ENCODE peak calls at places on chromosomes 1 and 21, in six cellular contexts. Y is brain microvascular endothelial cell; K is left cardiac atrium; T is stimulated activated CD4-positive, alpha-beta T cell treated with anti-CD3 and anti-CD28 coated beads, Interleukin-1b, Interleukin-23, amount 100 ng/mL, for 1 hour; H is AG08396; D is anterior cingulate cortex. B is an unnamed sample.

GRCh38 chr1:221888218-221888617 is 146.3 kb upstream of the DUSP10 start:
- DNase-seq in Y (no peak), K (no peak), T (no peak), H (no peak), D (no peak), B (no peak)

GRCh38 chr1:26284597-26285351 is 4.9 kb downstream of the SH3BGRL3 start:
- DNase-seq in Y (peak; percentile 97), K (peak; percentile 91), T (peak; percentile 89), H (peak; percentile 92), D (peak; percentile 27), B (peak; percentile 83)

GRCh38 chr1:33433509-33434362 is 2.8 kb upstream of the PHC2 start:
- DNase-seq in Y (peak; percentile 97), K (peak; percentile 58), T (no peak), H (peak; percentile 80), D (no peak), B (peak; percentile 82)

GRCh38 chr1:233719626-233720334 is 105.9 kb downstream of the KCNK1 start:
- DNase-seq in Y (no peak), K (no peak), T (no peak), H (no peak), D (no peak), B (no peak)

GRCh38 chr1:81832573-81832972 is 31.8 kb downstream of the ADGRL2 start:
- DNase-seq in Y (peak; percentile 81), K (peak; percentile 28), T (no peak), H (peak; percentile 5), D (no peak), B (peak; percentile 60)

GRCh38 chr1:78743626-78744025 is 94.0 kb downstream of the IFI44 start:
- DNase-seq in Y (peak; percentile 48), K (no peak), T (no peak), H (peak; percentile 9), D (no peak), B (peak; percentile 4)

GRCh38 chr1:150149490-150150453 is at the start of gene PLEKHO1:
- DNase-seq in Y (peak; percentile 74), K (peak; percentile 90), T (peak; percentile 70), H (peak; percentile 91), D (peak; percentile 38), B (no peak)

GRCh38 chr1:116359871-116360270 is 13.2 kb upstream of the ATP1A1 start:
- DNase-seq in Y (no peak), K (no peak), T (no peak), H (no peak), D (no peak), B (no peak)

GRCh38 chr1:208068441-208068840 is 157.5 kb upstream of the CD34 start:
- DNase-seq in Y (no peak), K (no peak), T (no peak), H (no peak), D (no peak), B (no peak)

GRCh38 chr1:217602380-217602779 is 28.5 kb downstream of the GPATCH2 start:
- DNase-seq in Y (no peak), K (no peak), T (no peak), H (no peak), D (no peak), B (no peak)

GRCh38 chr1:39275836-39276507 is 71.5 kb downstream of the MACF1 start:
- DNase-seq in Y (no peak), K (no peak), T (no peak), H (no peak), D (no peak), B (no peak)

GRCh38 chr1:162055062-162055461 is 14.4 kb upstream of the NOS1AP start:
- DNase-seq in Y (peak; percentile 78), K (no peak), T (no peak), H (peak; percentile 73), D (no peak), B (peak; percentile 63)

GRCh38 chr1:220170836-220171526 is 77.0 kb downstream of the IARS2 start:
- DNase-seq in Y (no peak), K (no peak), T (no peak), H (peak; percentile 7), D (no peak), B (no peak)

GRCh38 chr1:53503433-53503925 is 44.3 kb downstream of the DMRTB1 start:
- DNase-seq in Y (no peak), K (no peak), T (no peak), H (no peak), D (no peak), B (no peak)

GRCh38 chr1:182599339-182599738 is 4.8 kb downstream of the RGS16 start:
- DNase-seq in Y (no peak), K (no peak), T (no peak), H (no peak), D (no peak), B (no peak)

GRCh38 chr1:206738370-206739366 is 31.9 kb upstream of the IL19 start:
- DNase-seq in Y (no peak), K (no peak), T (no peak), H (no peak), D (no peak), B (no peak)

GRCh38 chr1:111463029-111463683 is 10.6 kb upstream of the C1orf162 start:
- DNase-seq in Y (no peak), K (no peak), T (no peak), H (peak; percentile 26), D (no peak), B (peak; percentile 44)

GRCh38 chr1:202049129-202049528 is 38.7 kb downstream of the ELF3 start:
- DNase-seq in Y (no peak), K (peak; percentile 35), T (no peak), H (no peak), D (no peak), B (no peak)

GRCh38 chr1:198397208-198397808 is 143.2 kb downstream of the ATP6V1G3 start:
- DNase-seq in Y (no peak), K (no peak), T (no peak), H (no peak), D (no peak), B (no peak)

GRCh38 chr1:155971910-155972809 is 6.2 kb downstream of the ARHGEF2 start:
- DNase-seq in Y (no peak), K (no peak), T (no peak), H (no peak), D (peak; percentile 75), B (no peak)

GRCh38 chr1:20385630-20386029 is 95.0 kb downstream of the VWA5B1 start:
- DNase-seq in Y (no peak), K (no peak), T (no peak), H (no peak), D (no peak), B (no peak)

GRCh38 chr1:41340655-41341364 is 20.4 kb upstream of the FOXO6 start:
- DNase-seq in Y (no peak), K (no peak), T (no peak), H (no peak), D (no peak), B (no peak)

GRCh38 chr1:54327386-54328116 is 78.6 kb downstream of the SSBP3 start:
- DNase-seq in Y (peak; percentile 18), K (no peak), T (no peak), H (no peak), D (no peak), B (no peak)

GRCh38 chr21:42997053-42997452 is 22.7 kb downstream of the PKNOX1 start:
- DNase-seq in Y (peak; percentile 92), K (peak; percentile 75), T (no peak), H (peak; percentile 82), D (no peak), B (peak; percentile 94)

GRCh38 chr1:153568367-153569099 is 2.9 kb upstream of the S100A2 start:
- DNase-seq in Y (peak; percentile 82), K (peak; percentile 91), T (peak; percentile 64), H (peak; percentile 87), D (peak; percentile 74), B (peak; percentile 73)

GRCh38 chr1:50423670-50424000 is 392 bp upstream of the DMRTA2 start:
- DNase-seq in Y (no peak), K (no peak), T (no peak), H (no peak), D (no peak), B (no peak)

B was measured in astrocyte of the cerebellum.